ENCODE peak calls at places on chromosomes 6 and 20, in seven cellular contexts. O, J, P, A, B, E and W are unnamed samples. For H3K9me3, the result is how much of the 10 kb centered on the place peaks cover.

GRCh38 chr20:48897298-48898044 is 24.0 kb upstream of the ARFGEF2 start:
- DNase-seq in A (no peak), E (no peak), B (no peak), P (no peak), J (no peak), O (no peak), W (no peak)

GRCh38 chr20:2137552-2138201 is 36.0 kb downstream of the STK35 start:
- DNase-seq in P (no peak), E (no peak), O (no peak), B (no peak), A (no peak), J (no peak), W (peak)

GRCh38 chr6:160027076-160027475 is 58.2 kb downstream of the IGF2R start:
- DNase-seq in A (no peak), E (no peak), P (no peak), O (no peak), J (no peak), B (no peak), W (no peak)

GRCh38 chr6:10763006-10763405 is 15.4 kb downstream of the TMEM14B start:
- DNase-seq in J (no peak), B (no peak), E (no peak), A (no peak), O (no peak), P (no peak), W (peak)

GRCh38 chr6:44701637-44702101 is 314.2 kb downstream of the CDC5L start:
- DNase-seq in E (peak), B (no peak), P (no peak), A (no peak), J (no peak), O (no peak), W (no peak)

GRCh38 chr6:149200282-149200936 is 117.1 kb upstream of the TAB2 start:
- DNase-seq in E (no peak), P (no peak), A (no peak), O (no peak), J (no peak), B (no peak), W (peak)

GRCh38 chr6:18431581-18431980 is 44.4 kb downstream of the RNF144B start:
- DNase-seq in B (no peak), J (no peak), A (no peak), P (no peak), E (no peak), O (no peak), W (no peak)

GRCh38 chr20:50561379-50562078 is 51.3 kb downstream of the PTPN1 start:
- DNase-seq in A (no peak), P (no peak), O (no peak), B (no peak), J (no peak), E (no peak), W (peak)

DNA sequence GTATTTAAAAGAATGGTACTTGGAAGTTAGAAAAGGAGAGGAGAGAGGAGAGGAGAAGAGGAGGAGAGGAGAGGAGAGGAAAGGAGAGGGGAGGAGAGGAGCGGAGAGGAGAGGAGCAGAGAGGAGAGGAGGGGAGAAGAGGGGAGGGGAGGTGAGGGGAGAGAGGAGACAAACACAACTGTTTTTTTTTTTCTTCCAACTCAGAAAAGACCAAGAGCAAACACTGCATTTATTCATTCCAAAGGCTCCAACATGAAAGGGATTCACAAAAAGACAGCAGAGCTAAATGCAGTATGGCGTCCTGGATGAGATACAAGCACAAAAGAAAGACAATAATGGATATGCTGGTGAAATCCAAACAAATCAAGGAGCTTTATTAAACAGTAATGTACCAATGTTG is 204.8 kb downstream of the CBLN4 start:
- DNase-seq in E (no peak), A (no peak), B (no peak), P (no peak), J (no peak), O (no peak), W (no peak)
- H3K9me3 ChIP-seq in E (under half), A (under half), B (under half), P (under half), J (under half), O (under half), W (under half)

DNA sequence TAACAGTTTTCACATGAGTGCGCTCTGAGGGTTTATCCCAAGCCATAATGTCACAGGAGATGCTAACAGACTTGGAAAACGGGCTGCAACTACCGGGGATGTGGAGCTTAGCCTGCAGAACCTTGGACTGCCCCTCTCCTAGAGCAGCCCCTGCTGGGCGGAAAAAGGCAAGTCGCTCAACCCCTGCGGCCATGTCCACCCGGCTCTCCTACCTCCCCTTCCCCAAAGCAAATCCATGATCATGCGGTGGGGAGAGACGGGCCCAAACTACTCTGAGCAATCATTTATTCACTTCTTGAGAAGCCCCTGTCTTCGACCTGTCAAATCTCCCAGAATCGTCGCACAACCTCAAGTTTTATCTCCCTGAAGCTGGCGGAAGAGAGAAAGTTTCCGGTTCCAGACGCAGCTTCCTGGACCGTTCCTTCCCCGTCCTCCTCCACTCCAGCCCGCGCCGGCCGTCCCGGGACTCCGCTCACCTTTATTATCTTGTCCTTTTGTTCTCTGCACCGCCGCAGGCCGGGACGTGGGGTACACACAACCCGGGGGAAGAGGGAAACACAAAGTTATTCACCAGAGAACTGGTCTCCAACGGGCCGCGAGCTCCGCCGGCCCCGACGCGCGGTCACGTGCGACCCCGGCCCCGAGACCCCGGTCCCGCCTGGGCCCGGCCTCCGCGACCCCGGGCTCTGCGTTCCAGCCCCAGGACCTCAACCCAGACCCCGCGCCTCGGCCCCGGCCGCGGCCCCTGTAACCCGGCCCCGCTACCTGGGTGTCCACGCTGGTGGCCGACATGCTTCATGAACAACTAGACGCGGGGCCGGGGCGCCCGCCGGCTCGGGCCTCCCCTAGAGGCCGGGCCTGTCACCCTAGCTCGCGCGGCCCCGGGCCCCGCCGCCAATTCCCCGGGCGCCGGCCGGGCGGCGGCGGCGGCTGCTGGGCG is 560 bp downstream of the YTHDF1 start:
- DNase-seq in J (no peak), E (peak), O (no peak), B (peak), A (no peak), P (no peak), W (no peak)
- TF ChIP-seq POLR2A in J (no peak), E (no peak), O (no peak), B (no peak), A (no peak), P (no peak), W (no peak)

GRCh38 chr6:117483004-117483644 is 650 bp downstream of the DCBLD1 start:
- DNase-seq in E (peak), J (peak), P (peak), A (peak), O (peak), B (peak), W (peak)
- TF ChIP-seq CTCF in E (no peak), J (no peak), P (no peak), A (no peak), O (no peak), B (no peak), W (no peak)

GRCh38 chr6:168559574-168560098 is 118.7 kb downstream of the SMOC2 start:
- DNase-seq in P (no peak), B (no peak), E (no peak), A (no peak), O (no peak), J (no peak), W (no peak)

GRCh38 chr6:168560126-168560525 is 119.1 kb downstream of the SMOC2 start:
- DNase-seq in E (no peak), O (no peak), B (no peak), P (no peak), A (no peak), J (no peak), W (no peak)

GRCh38 chr6:168557512-168557911 is 116.5 kb downstream of the SMOC2 start:
- DNase-seq in A (no peak), P (no peak), E (no peak), O (no peak), J (no peak), B (no peak), W (no peak)

GRCh38 chr6:168555618-168556273 is 114.8 kb downstream of the SMOC2 start:
- DNase-seq in O (no peak), J (peak), B (no peak), A (no peak), P (no peak), E (no peak), W (no peak)

DNA sequence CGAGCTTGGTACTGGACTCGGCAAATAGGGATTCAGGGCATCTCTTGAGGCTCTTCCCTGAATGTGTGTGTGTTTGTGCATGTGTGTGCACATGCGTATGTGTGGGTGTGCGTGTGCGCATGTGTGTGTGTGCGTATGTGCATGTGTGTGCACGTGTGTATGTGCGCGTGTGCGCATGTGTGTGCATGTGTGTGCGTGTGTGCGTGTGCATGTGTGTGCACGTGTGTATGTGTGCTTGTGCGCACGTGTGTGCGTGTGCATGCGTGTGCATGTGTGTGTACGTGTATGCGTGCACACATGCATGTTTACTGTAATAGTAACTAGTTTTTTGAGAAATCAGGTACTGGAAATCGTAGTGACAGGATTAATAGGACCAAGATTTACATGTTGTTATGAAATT is 117.7 kb downstream of the SMOC2 start:
- DNase-seq in P (no peak), E (no peak), O (no peak), J (no peak), A (no peak), B (no peak), W (no peak)
- H3K9me3 ChIP-seq in P (under half), E (under half), O (under half), J (under half), A (under half), B (under half), W (under half)

GRCh38 chr6:152982768-152983636 is at the start of gene FBXO5:
- DNase-seq in P (peak), J (peak), O (peak), B (peak), A (peak), E (peak), W (peak)
- TF ChIP-seq POLR2A in P (peak), J (no peak), O (no peak), B (peak), A (peak), E (peak), W (peak)